ENCODE peak calls at places on chromosome 22, in seven cellular contexts. T is neural progenitor cell, H is GM23248, I is mammary epithelial cell, S is PC-3, D is keratinocyte, Y is PC-9. O is an unnamed sample.

GRCh38 chr22:23791737-23792645 is 5.2 kb downstream of the SMARCB1 start:
- DNase-seq in T (no peak), H (no peak), I (no peak), S (no peak), D (no peak), Y (no peak), O (no peak)

GRCh38 chr22:19640306-19640705 is 74.0 kb upstream of the SEPTIN5 start:
- DNase-seq in T (no peak), H (no peak), I (no peak), S (no peak), D (no peak), Y (no peak), O (no peak)

GRCh38 chr22:47110817-47111443 is 348.5 kb downstream of the TBC1D22A start:
- DNase-seq in T (no peak), H (no peak), I (no peak), S (no peak), D (no peak), Y (no peak), O (no peak)

GRCh38 chr22:29040385-29041275 is 21.0 kb downstream of the C22orf31 start:
- DNase-seq in T (peak; percentile 82), H (peak; percentile 92), I (peak; percentile 63), S (peak; percentile 64), D (no peak), Y (peak; percentile 70), O (peak; percentile 68)

GRCh38 chr22:18998998-18999397 is 62.9 kb upstream of the PRODH start:
- DNase-seq in T (peak; percentile 80), H (peak; percentile 5), I (no peak), S (no peak), D (no peak), Y (no peak), O (no peak)

GRCh38 chr22:37100589-37101127 is 8.9 kb downstream of the TMPRSS6 start:
- DNase-seq in T (no peak), H (no peak), I (no peak), S (no peak), D (no peak), Y (no peak), O (no peak)

GRCh38 chr22:37263966-37264887 is 18.1 kb upstream of the CYTH4 start:
- DNase-seq in T (no peak), H (no peak), I (no peak), S (no peak), D (no peak), Y (no peak), O (no peak)

GRCh38 chr22:27241430-27242110 is 560.0 kb downstream of the MN1 start:
- DNase-seq in T (no peak), H (peak; percentile 32), I (no peak), S (no peak), D (no peak), Y (no peak), O (no peak)

GRCh38 chr22:46638601-46639431 is 18.6 kb downstream of the GRAMD4 start:
- DNase-seq in T (no peak), H (peak; percentile 51), I (no peak), S (no peak), D (no peak), Y (no peak), O (no peak)

GRCh38 chr22:20069331-20070042 is 10.6 kb upstream of the DGCR8 start:
- DNase-seq in T (no peak), H (no peak), I (no peak), S (no peak), D (no peak), Y (no peak), O (no peak)

GRCh38 chr22:27879923-27880322 is 39.1 kb downstream of the PITPNB start:
- DNase-seq in T (peak; percentile 69), H (peak; percentile 76), I (peak; percentile 30), S (peak; percentile 49), D (no peak), Y (no peak), O (no peak)

GRCh38 chr22:45866398-45867117 is 110.4 kb downstream of the WNT7B start:
- DNase-seq in T (peak; percentile 59), H (no peak), I (no peak), S (no peak), D (no peak), Y (no peak), O (no peak)

GRCh38 chr22:36238348-36239149 is 778 bp downstream of the APOL2 start:
- DNase-seq in T (no peak), H (peak; percentile 47), I (no peak), S (no peak), D (no peak), Y (no peak), O (no peak)

GRCh38 chr22:40818192-40818746 is 877 bp downstream of the SLC25A17 start:
- DNase-seq in T (no peak), H (peak; percentile 25), I (no peak), S (peak; percentile 3), D (no peak), Y (no peak), O (no peak)

GRCh38 chr22:36201630-36202312 is at the start of gene APOL4:
- DNase-seq in T (no peak), H (peak; percentile 35), I (no peak), S (no peak), D (no peak), Y (no peak), O (no peak)

GRCh38 chr22:47406180-47406723 is 643.8 kb downstream of the TBC1D22A start:
- DNase-seq in T (no peak), H (no peak), I (no peak), S (no peak), D (no peak), Y (no peak), O (no peak)

GRCh38 chr22:30860176-30861105 is 108.1 kb downstream of the MORC2 start:
- DNase-seq in T (no peak), H (no peak), I (no peak), S (no peak), D (no peak), Y (no peak), O (no peak)

GRCh38 chr22:38172489-38173155 is 9.0 kb downstream of the PLA2G6 start:
- DNase-seq in T (no peak), H (peak; percentile 49), I (peak; percentile 80), S (peak; percentile 13), D (no peak), Y (no peak), O (no peak)

GRCh38 chr22:28935713-28936112 is 52.3 kb downstream of the ZNRF3 start:
- DNase-seq in T (no peak), H (no peak), I (no peak), S (no peak), D (no peak), Y (no peak), O (no peak)

GRCh38 chr22:47373648-47374272 is 611.3 kb downstream of the TBC1D22A start:
- DNase-seq in T (no peak), H (no peak), I (no peak), S (no peak), D (no peak), Y (no peak), O (no peak)

GRCh38 chr22:29382575-29383328 is 5.6 kb downstream of the AP1B1 start:
- DNase-seq in T (no peak), H (no peak), I (no peak), S (no peak), D (no peak), Y (no peak), O (no peak)

GRCh38 chr22:32203181-32204105 is 1.4 kb downstream of the RFPL2 start:
- DNase-seq in T (no peak), H (no peak), I (no peak), S (no peak), D (no peak), Y (no peak), O (no peak)
- TF ChIP-seq EZH2 in T (no peak), H (no peak), I (no peak), S (no peak), D (no peak), Y (no peak), O (no peak)

GRCh38 chr22:42519544-42520237 is at the start of gene RRP7A:
- DNase-seq in T (peak; percentile 90), H (peak; percentile 93), I (peak; percentile 65), S (peak; percentile 67), D (no peak), Y (peak; percentile 55), O (no peak)
- H3K27ac ChIP-seq in T (no peak within 1 kb of the TSS), H (no peak within 1 kb of the TSS), I (peak within 1 kb of the TSS; percentile 67), S (no peak within 1 kb of the TSS), D (peak within 1 kb of the TSS; percentile 67), Y (peak within 1 kb of the TSS; percentile 63), O (no peak within 1 kb of the TSS)

GRCh38 chr22:44549701-44550100 is 51.7 kb upstream of the RTL6 start:
- DNase-seq in T (no peak), H (no peak), I (no peak), S (no peak), D (no peak), Y (no peak), O (no peak)

GRCh38 chr22:44554411-44554810 is 56.4 kb upstream of the RTL6 start:
- DNase-seq in T (no peak), H (no peak), I (no peak), S (no peak), D (no peak), Y (no peak), O (no peak)

GRCh38 chr22:44547371-44547770 is 49.3 kb upstream of the RTL6 start:
- DNase-seq in T (no peak), H (no peak), I (no peak), S (no peak), D (no peak), Y (no peak), O (no peak)

GRCh38 chr22:44549021-44549420 is 51.0 kb upstream of the RTL6 start:
- DNase-seq in T (no peak), H (no peak), I (no peak), S (no peak), D (no peak), Y (no peak), O (no peak)

DNA sequence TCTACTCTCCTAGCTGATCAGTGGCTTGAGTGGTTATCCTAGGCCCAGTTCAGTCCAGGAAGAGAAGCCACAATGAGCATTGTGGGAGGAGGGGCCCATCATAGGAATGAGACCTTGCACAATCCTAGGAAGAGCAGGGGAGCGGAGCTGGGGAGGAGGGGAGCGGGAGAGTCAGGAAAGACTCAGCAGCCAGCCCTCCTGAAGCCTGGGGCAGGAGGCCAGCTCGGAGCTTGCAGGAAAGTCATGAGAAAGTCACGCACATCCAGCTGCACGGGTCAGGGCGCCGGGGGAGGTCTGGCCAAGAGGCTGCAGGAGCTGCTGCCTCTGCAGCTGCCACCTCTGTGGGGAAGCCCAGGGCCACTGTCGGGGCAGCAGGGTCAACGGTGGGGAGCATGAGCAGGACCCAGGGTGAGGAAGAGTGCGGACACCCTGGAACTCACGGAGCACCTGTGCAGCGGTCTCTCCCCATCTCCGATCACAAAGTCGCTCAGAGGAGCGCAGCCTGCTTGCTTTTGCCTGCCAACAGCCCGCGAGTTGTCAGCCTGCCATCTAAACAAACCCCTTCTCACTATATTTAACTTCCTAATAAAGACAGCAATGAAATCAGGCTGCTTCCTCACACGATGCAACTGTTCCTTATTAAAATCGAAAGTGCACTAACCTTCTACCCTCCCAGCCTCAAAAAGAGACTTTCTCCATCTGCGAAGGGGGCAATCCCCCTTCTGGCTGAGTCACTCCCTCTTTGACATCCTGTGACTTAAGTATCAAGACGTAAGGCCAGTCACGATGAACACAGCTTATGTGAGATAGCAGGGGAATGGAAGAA is 52.8 kb upstream of the RTL6 start:
- DNase-seq in T (no peak), H (peak; percentile 97), I (peak; percentile 49), S (peak; percentile 76), D (no peak), Y (peak; percentile 93), O (no peak)
- H3K4me3 ChIP-seq in T (no peak overlapping the region), H (peak overlapping the region; percentile 69), I (no peak overlapping the region), S (peak overlapping the region; percentile 61), D (peak overlapping the region; percentile 31), Y (peak overlapping the region; percentile 51), O (no peak overlapping the region)

DNA sequence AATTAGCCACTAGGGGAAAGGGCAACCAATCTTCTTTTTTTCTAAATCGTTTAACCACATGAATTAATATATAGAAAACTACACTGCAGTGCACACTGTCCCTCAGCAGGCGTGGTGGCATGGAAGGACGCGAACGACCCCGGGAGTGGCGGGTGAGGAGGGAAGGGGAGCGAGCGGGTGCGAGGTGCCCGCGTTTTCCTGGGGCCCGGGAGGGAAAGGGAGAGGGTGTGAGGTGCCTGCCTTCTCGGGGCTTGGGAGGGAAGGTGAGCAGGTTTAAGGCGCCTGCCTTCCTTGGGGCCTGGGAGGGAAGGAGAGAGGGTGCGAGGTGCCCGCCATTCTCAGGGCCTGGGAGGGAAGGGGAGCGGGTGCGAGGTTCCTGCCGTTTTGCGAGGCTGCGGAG is 765 bp downstream of the GAB4 start:
- DNase-seq in T (no peak), H (no peak), I (no peak), S (no peak), D (no peak), Y (no peak), O (no peak)
- TF ChIP-seq EZH2 in T (no peak), H (no peak), I (no peak), S (no peak), D (no peak), Y (no peak), O (no peak)